ENCODE peak calls at places on chromosomes 16 and 17, in nine cellular contexts. H, N, G, F, J, Y, X, I and R are unnamed samples.

GRCh38 chr17:46951681-46952080 is 27.4 kb downstream of the RPRML start:
- DNase-seq in G (no peak), F (no peak), N (no peak), Y (no peak), J (no peak), I (no peak), X (no peak), H (no peak), R (no peak)

GRCh38 chr17:39027037-39027436 is 59.8 kb upstream of the FBXO47 start:
- DNase-seq in X (peak; percentile 63), I (no peak), J (no peak), F (peak; percentile 68), Y (peak; percentile 73), H (no peak), N (peak; percentile 79), G (no peak), R (no peak)

GRCh38 chr17:6496636-6497441 is 52.6 kb downstream of the PIMREG start:
- DNase-seq in N (no peak), G (no peak), Y (peak; percentile 53), I (no peak), J (no peak), H (no peak), F (no peak), X (no peak), R (no peak)

GRCh38 chr17:50318551-50319310 is 27.2 kb upstream of the XYLT2 start:
- DNase-seq in I (no peak), J (no peak), F (peak; percentile 52), Y (no peak), N (no peak), H (no peak), X (no peak), G (no peak), R (no peak)

GRCh38 chr16:2514333-2515179 is 804 bp downstream of the ATP6V0C start:
- DNase-seq in J (no peak), Y (no peak), G (peak; percentile 15), F (peak; percentile 64), N (peak; percentile 71), X (peak; percentile 56), I (peak; percentile 28), H (no peak), R (peak; percentile 45)

GRCh38 chr17:50033316-50033715 is 22.6 kb upstream of the ITGA3 start:
- DNase-seq in G (no peak), F (no peak), Y (peak; percentile 86), I (no peak), N (no peak), X (no peak), H (no peak), J (no peak), R (no peak)

GRCh38 chr17:48646183-48647102 is 20.3 kb upstream of the HOXB9 start:
- DNase-seq in X (no peak), H (no peak), G (no peak), Y (no peak), F (no peak), N (peak; percentile 90), J (peak; percentile 27), I (no peak), R (peak; percentile 11)

GRCh38 chr17:83193336-83194188 is 114.2 kb downstream of the METRNL start:
- DNase-seq in H (no peak), F (no peak), N (no peak), J (no peak), X (peak; percentile 41), I (no peak), Y (peak; percentile 66), G (no peak), R (peak; percentile 9)

GRCh38 chr17:17685775-17686291 is 4.6 kb downstream of the RAI1 start:
- DNase-seq in G (no peak), I (no peak), X (no peak), J (no peak), N (peak; percentile 83), Y (no peak), F (peak; percentile 70), H (no peak), R (no peak)